ENCODE peak calls at places on chromosomes 7 and 10, in seven cellular contexts. One of them, this sample, is unnamed.

GRCh38 chr10:16565604-16566003 is 43.9 kb upstream of the C1QL3 start:
- DNase-seq in B cell: no peak
- DNase-seq in omental fat pad: no peak
- DNase-seq in upper lobe of right lung: no peak
- DNase-seq in pancreas: no peak
- DNase-seq in ovary: no peak
- DNase-seq in glutamatergic neuron: no peak
- DNase-seq in this sample: no peak

GRCh38 chr10:96288151-96288621 is 16.0 kb upstream of the DNTT start:
- DNase-seq in upper lobe of right lung: no peak
- DNase-seq in glutamatergic neuron: no peak
- DNase-seq in B cell: peak; percentile 20
- DNase-seq in omental fat pad: no peak
- DNase-seq in pancreas: no peak
- DNase-seq in ovary: no peak
- DNase-seq in this sample: no peak

GRCh38 chr10:24930427-24930826 is 22.0 kb downstream of the PRTFDC1 start:
- DNase-seq in B cell: no peak
- DNase-seq in ovary: no peak
- DNase-seq in pancreas: no peak
- DNase-seq in glutamatergic neuron: no peak
- DNase-seq in upper lobe of right lung: no peak
- DNase-seq in omental fat pad: no peak
- DNase-seq in this sample: no peak

GRCh38 chr10:11783558-11783865 is 39.6 kb upstream of the PROSER2 start:
- DNase-seq in ovary: no peak
- DNase-seq in glutamatergic neuron: no peak
- DNase-seq in upper lobe of right lung: peak; percentile 37
- DNase-seq in B cell: no peak
- DNase-seq in omental fat pad: no peak
- DNase-seq in pancreas: peak; percentile 23
- DNase-seq in this sample: no peak

GRCh38 chr7:139737221-139738100 is 40.3 kb downstream of the HIPK2 start:
- DNase-seq in pancreas: no peak
- DNase-seq in ovary: no peak
- DNase-seq in omental fat pad: no peak
- DNase-seq in B cell: no peak
- DNase-seq in glutamatergic neuron: no peak
- DNase-seq in upper lobe of right lung: no peak
- DNase-seq in this sample: no peak

GRCh38 chr7:157482011-157482410 is 145.2 kb downstream of the DNAJB6 start:
- DNase-seq in omental fat pad: no peak
- DNase-seq in B cell: no peak
- DNase-seq in ovary: no peak
- DNase-seq in glutamatergic neuron: no peak
- DNase-seq in upper lobe of right lung: no peak
- DNase-seq in pancreas: no peak
- DNase-seq in this sample: no peak

GRCh38 chr7:133197972-133198544 is 54.8 kb upstream of the EXOC4 start:
- DNase-seq in ovary: no peak
- DNase-seq in upper lobe of right lung: no peak
- DNase-seq in omental fat pad: no peak
- DNase-seq in glutamatergic neuron: no peak
- DNase-seq in pancreas: no peak
- DNase-seq in B cell: no peak
- DNase-seq in this sample: no peak

GRCh38 chr7:158655931-158656441 is 48.6 kb downstream of the NCAPG2 start:
- DNase-seq in omental fat pad: no peak
- DNase-seq in upper lobe of right lung: no peak
- DNase-seq in ovary: no peak
- DNase-seq in pancreas: no peak
- DNase-seq in B cell: no peak
- DNase-seq in glutamatergic neuron: no peak
- DNase-seq in this sample: no peak

GRCh38 chr10:93542358-93542791 is 24.1 kb upstream of the FFAR4 start:
- DNase-seq in B cell: no peak
- DNase-seq in pancreas: peak; percentile 21
- DNase-seq in glutamatergic neuron: peak; percentile 58
- DNase-seq in upper lobe of right lung: no peak
- DNase-seq in ovary: no peak
- DNase-seq in omental fat pad: no peak
- DNase-seq in this sample: peak; percentile 62

GRCh38 chr10:77857272-77857671 is 69.3 kb downstream of the DLG5 start:
- DNase-seq in glutamatergic neuron: no peak
- DNase-seq in ovary: no peak
- DNase-seq in omental fat pad: no peak
- DNase-seq in B cell: no peak
- DNase-seq in upper lobe of right lung: peak; percentile 81
- DNase-seq in pancreas: no peak
- DNase-seq in this sample: no peak

GRCh38 chr10:100882681-100883321 is 30.0 kb upstream of the SLF2 start:
- DNase-seq in glutamatergic neuron: no peak
- DNase-seq in B cell: no peak
- DNase-seq in ovary: peak; percentile 70
- DNase-seq in omental fat pad: no peak
- DNase-seq in pancreas: no peak
- DNase-seq in upper lobe of right lung: peak; percentile 41
- DNase-seq in this sample: no peak

GRCh38 chr10:72243822-72244437 is 27.9 kb upstream of the ASCC1 start:
- DNase-seq in B cell: no peak
- DNase-seq in omental fat pad: no peak
- DNase-seq in glutamatergic neuron: no peak
- DNase-seq in upper lobe of right lung: no peak
- DNase-seq in pancreas: no peak
- DNase-seq in ovary: peak; percentile 77
- DNase-seq in this sample: peak; percentile 55

GRCh38 chr7:90345548-90346319 is 782 bp upstream of the GTPBP10 start:
- DNase-seq in ovary: no peak
- DNase-seq in B cell: no peak
- DNase-seq in glutamatergic neuron: no peak
- DNase-seq in upper lobe of right lung: no peak
- DNase-seq in pancreas: no peak
- DNase-seq in omental fat pad: no peak
- DNase-seq in this sample: no peak

GRCh38 chr10:7559447-7559846 is 107.3 kb downstream of the ITIH5 start:
- DNase-seq in B cell: no peak
- DNase-seq in pancreas: no peak
- DNase-seq in upper lobe of right lung: no peak
- DNase-seq in omental fat pad: no peak
- DNase-seq in ovary: no peak
- DNase-seq in glutamatergic neuron: no peak
- DNase-seq in this sample: no peak

GRCh38 chr10:34661580-34661979 is 153.5 kb downstream of the PARD3 start:
- DNase-seq in ovary: no peak
- DNase-seq in upper lobe of right lung: no peak
- DNase-seq in glutamatergic neuron: no peak
- DNase-seq in pancreas: no peak
- DNase-seq in B cell: no peak
- DNase-seq in omental fat pad: no peak
- DNase-seq in this sample: no peak

GRCh38 chr10:118804262-118804773 is 49.5 kb upstream of the CACUL1 start:
- DNase-seq in upper lobe of right lung: no peak
- DNase-seq in ovary: no peak
- DNase-seq in glutamatergic neuron: no peak
- DNase-seq in pancreas: no peak
- DNase-seq in omental fat pad: no peak
- DNase-seq in B cell: no peak
- DNase-seq in this sample: no peak

GRCh38 chr10:118798186-118798811 is 43.5 kb upstream of the CACUL1 start:
- DNase-seq in ovary: no peak
- DNase-seq in glutamatergic neuron: no peak
- DNase-seq in B cell: no peak
- DNase-seq in pancreas: no peak
- DNase-seq in upper lobe of right lung: no peak
- DNase-seq in omental fat pad: no peak
- DNase-seq in this sample: no peak

GRCh38 chr10:118802126-118802793 is 47.5 kb upstream of the CACUL1 start:
- DNase-seq in pancreas: no peak
- DNase-seq in upper lobe of right lung: peak; percentile 55
- DNase-seq in ovary: no peak
- DNase-seq in B cell: no peak
- DNase-seq in glutamatergic neuron: no peak
- DNase-seq in omental fat pad: no peak
- DNase-seq in this sample: no peak

GRCh38 chr10:118799779-118800178 is 45.0 kb upstream of the CACUL1 start:
- DNase-seq in pancreas: no peak
- DNase-seq in B cell: no peak
- DNase-seq in upper lobe of right lung: no peak
- DNase-seq in omental fat pad: no peak
- DNase-seq in glutamatergic neuron: no peak
- DNase-seq in ovary: no peak
- DNase-seq in this sample: no peak

GRCh38 chr10:118800920-118801319 is 46.1 kb upstream of the CACUL1 start:
- DNase-seq in omental fat pad: no peak
- DNase-seq in upper lobe of right lung: peak; percentile 58
- DNase-seq in glutamatergic neuron: no peak
- DNase-seq in pancreas: no peak
- DNase-seq in ovary: no peak
- DNase-seq in B cell: no peak
- DNase-seq in this sample: no peak
- TF ChIP-seq CTCF in omental fat pad: no peak
- TF ChIP-seq CTCF in upper lobe of right lung: peak; percentile 41
- TF ChIP-seq CTCF in glutamatergic neuron: no peak
- TF ChIP-seq CTCF in pancreas: no peak
- TF ChIP-seq CTCF in ovary: no peak
- TF ChIP-seq CTCF in B cell: peak; percentile 38
- TF ChIP-seq CTCF in this sample: no peak

DNA sequence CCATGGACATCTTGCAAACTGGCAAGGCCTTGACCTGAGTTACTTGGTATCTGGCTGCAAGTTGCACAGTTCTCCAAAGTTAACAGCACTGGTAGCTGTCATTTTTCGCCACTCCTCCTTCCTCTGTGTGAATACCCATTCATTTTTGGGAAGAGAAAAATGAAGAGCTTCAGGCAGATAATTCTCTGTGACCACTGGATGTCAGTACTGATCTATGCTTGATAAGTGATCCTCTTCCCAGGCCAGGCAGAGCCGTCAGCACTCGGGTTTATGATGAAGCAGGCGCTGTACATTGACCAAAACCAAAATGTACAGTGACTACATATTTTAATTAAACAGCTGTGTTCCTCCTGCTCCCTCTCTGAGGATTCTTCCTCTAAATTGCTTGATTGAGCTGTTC is 55.9 kb upstream of the PDZD8 start:
- DNase-seq in upper lobe of right lung: no peak
- DNase-seq in ovary: no peak
- DNase-seq in omental fat pad: no peak
- DNase-seq in glutamatergic neuron: no peak
- DNase-seq in pancreas: no peak
- DNase-seq in B cell: no peak
- DNase-seq in this sample: no peak
- TF ChIP-seq CTCF in upper lobe of right lung: no peak
- TF ChIP-seq CTCF in ovary: no peak
- TF ChIP-seq CTCF in omental fat pad: no peak
- TF ChIP-seq CTCF in glutamatergic neuron: no peak
- TF ChIP-seq CTCF in pancreas: no peak
- TF ChIP-seq CTCF in B cell: no peak
- TF ChIP-seq CTCF in this sample: no peak

GRCh38 chr7:200290-200689 is 7.9 kb downstream of the FAM20C start:
- DNase-seq in omental fat pad: no peak
- DNase-seq in upper lobe of right lung: no peak
- DNase-seq in pancreas: no peak
- DNase-seq in ovary: no peak
- DNase-seq in glutamatergic neuron: no peak
- DNase-seq in B cell: no peak
- DNase-seq in this sample: no peak

GRCh38 chr7:204326-204725 is 12.0 kb downstream of the FAM20C start:
- DNase-seq in glutamatergic neuron: no peak
- DNase-seq in B cell: no peak
- DNase-seq in upper lobe of right lung: no peak
- DNase-seq in ovary: no peak
- DNase-seq in pancreas: no peak
- DNase-seq in omental fat pad: no peak
- DNase-seq in this sample: no peak

GRCh38 chr7:199465-200249 is 7.3 kb downstream of the FAM20C start:
- DNase-seq in glutamatergic neuron: no peak
- DNase-seq in ovary: no peak
- DNase-seq in upper lobe of right lung: no peak
- DNase-seq in B cell: no peak
- DNase-seq in omental fat pad: no peak
- DNase-seq in pancreas: no peak
- DNase-seq in this sample: no peak

GRCh38 chr7:197413-198335 is 5.3 kb downstream of the FAM20C start:
- DNase-seq in ovary: no peak
- DNase-seq in pancreas: no peak
- DNase-seq in glutamatergic neuron: no peak
- DNase-seq in upper lobe of right lung: no peak
- DNase-seq in B cell: no peak
- DNase-seq in omental fat pad: no peak
- DNase-seq in this sample: no peak

DNA sequence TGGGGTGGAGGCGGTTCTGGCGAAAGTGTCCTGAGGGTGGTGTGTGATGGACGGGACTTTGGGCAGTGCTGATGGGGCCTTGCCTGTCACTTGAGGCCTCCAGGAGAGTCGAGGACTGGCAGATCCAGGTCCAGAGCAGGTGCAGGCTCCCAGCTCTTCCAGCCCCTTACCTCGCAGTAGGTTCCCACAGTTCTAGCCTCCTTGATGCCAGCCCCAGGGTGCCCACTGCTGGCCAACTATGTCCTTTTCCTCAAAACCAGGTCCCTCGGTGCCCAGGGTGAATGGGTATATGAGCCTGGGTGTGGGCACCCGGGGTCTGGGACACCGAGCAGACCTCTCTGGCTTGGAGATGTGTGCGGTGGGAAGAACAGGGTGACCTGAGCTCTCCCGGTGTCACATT is 8.3 kb downstream of the FAM20C start:
- DNase-seq in glutamatergic neuron: no peak
- DNase-seq in omental fat pad: no peak
- DNase-seq in ovary: no peak
- DNase-seq in pancreas: no peak
- DNase-seq in upper lobe of right lung: no peak
- DNase-seq in B cell: no peak
- DNase-seq in this sample: no peak
- TF ChIP-seq CTCF in glutamatergic neuron: no peak
- TF ChIP-seq CTCF in omental fat pad: no peak
- TF ChIP-seq CTCF in ovary: no peak
- TF ChIP-seq CTCF in pancreas: no peak
- TF ChIP-seq CTCF in upper lobe of right lung: no peak
- TF ChIP-seq CTCF in B cell: no peak
- TF ChIP-seq CTCF in this sample: no peak

GRCh38 chr7:92729751-92730150 is 106.6 kb downstream of the CDK6 start:
- DNase-seq in pancreas: no peak
- DNase-seq in ovary: no peak
- DNase-seq in B cell: no peak
- DNase-seq in upper lobe of right lung: no peak
- DNase-seq in omental fat pad: no peak
- DNase-seq in glutamatergic neuron: no peak
- DNase-seq in this sample: no peak

GRCh38 chr7:92735707-92736106 is 100.7 kb downstream of the CDK6 start:
- DNase-seq in upper lobe of right lung: no peak
- DNase-seq in B cell: no peak
- DNase-seq in pancreas: no peak
- DNase-seq in glutamatergic neuron: no peak
- DNase-seq in omental fat pad: no peak
- DNase-seq in ovary: no peak
- DNase-seq in this sample: no peak

GRCh38 chr7:92731327-92732063 is 104.9 kb downstream of the CDK6 start:
- DNase-seq in pancreas: no peak
- DNase-seq in upper lobe of right lung: no peak
- DNase-seq in glutamatergic neuron: no peak
- DNase-seq in ovary: no peak
- DNase-seq in B cell: no peak
- DNase-seq in omental fat pad: no peak
- DNase-seq in this sample: no peak

GRCh38 chr7:92730808-92731207 is 105.6 kb downstream of the CDK6 start:
- DNase-seq in pancreas: no peak
- DNase-seq in B cell: no peak
- DNase-seq in glutamatergic neuron: no peak
- DNase-seq in omental fat pad: no peak
- DNase-seq in ovary: no peak
- DNase-seq in upper lobe of right lung: no peak
- DNase-seq in this sample: no peak

GRCh38 chr7:92732451-92733036 is 103.8 kb downstream of the CDK6 start:
- DNase-seq in upper lobe of right lung: no peak
- DNase-seq in ovary: no peak
- DNase-seq in B cell: no peak
- DNase-seq in omental fat pad: no peak
- DNase-seq in glutamatergic neuron: no peak
- DNase-seq in pancreas: no peak
- DNase-seq in this sample: no peak
- TF ChIP-seq CTCF in upper lobe of right lung: no peak
- TF ChIP-seq CTCF in ovary: no peak
- TF ChIP-seq CTCF in B cell: no peak
- TF ChIP-seq CTCF in omental fat pad: no peak
- TF ChIP-seq CTCF in glutamatergic neuron: no peak
- TF ChIP-seq CTCF in pancreas: no peak
- TF ChIP-seq CTCF in this sample: no peak